ENCODE peak calls at places on chromosomes 11 and 22, in seven cellular contexts. I is brain pericyte; C is NB4; M is stimulated activated CD8-positive, alpha-beta memory T cell treated with anti-CD3 and anti-CD28 coated beads, Interleukin-4, amount 100 ng/mL, for 24 hours; H is Calu3; O is H9; N is cardiac muscle cell. X is an unnamed sample.
A peak's percentile ranks its signal among the peaks of the same experiment; 100 is the strongest.

GRCh38 chr11:131977231-131977630 is 606.8 kb downstream of the NTM start:
- DNase-seq in H (no peak), C (no peak), I (no peak), N (no peak), M (no peak), O (peak; percentile 39), X (no peak)

GRCh38 chr11:92601048-92601447 is 368.4 kb upstream of the MTNR1B start:
- DNase-seq in N (no peak), O (no peak), C (no peak), M (no peak), I (no peak), H (no peak), X (no peak)

GRCh38 chr11:65419460-65419772 is 3.2 kb upstream of the NEAT1 start:
- DNase-seq in C (no peak), N (no peak), I (no peak), M (no peak), O (no peak), H (no peak), X (no peak)

GRCh38 chr22:25364281-25364680 is 144.8 kb downstream of the CRYBB2 start:
- DNase-seq in H (no peak), I (no peak), C (no peak), M (no peak), N (no peak), O (no peak), X (no peak)

GRCh38 chr22:31818481-31819392 is 64.9 kb downstream of the DEPDC5 start:
- DNase-seq in C (peak; percentile 5), M (no peak), O (no peak), I (no peak), H (no peak), N (peak; percentile 5), X (peak; percentile 18)

GRCh38 chr11:72646024-72646423 is 28.2 kb downstream of the PDE2A start:
- DNase-seq in H (no peak), I (no peak), M (no peak), N (no peak), O (no peak), C (no peak), X (no peak)

GRCh38 chr11:110148775-110149744 is 55.9 kb downstream of the ZC3H12C start:
- DNase-seq in H (no peak), I (no peak), N (peak; percentile 87), O (no peak), C (no peak), M (no peak), X (no peak)

GRCh38 chr11:32081129-32081641 is 9.7 kb upstream of the RCN1 start:
- DNase-seq in H (no peak), M (no peak), O (no peak), I (no peak), C (peak; percentile 70), N (peak; percentile 34), X (no peak)

GRCh38 chr22:41256898-41257260 is 16.1 kb upstream of the CHADL start:
- DNase-seq in I (peak; percentile 61), H (no peak), C (no peak), M (no peak), O (no peak), N (peak; percentile 24), X (no peak)

GRCh38 chr11:2691355-2691761 is 8.4 kb downstream of the KCNQ1OT1 start:
- DNase-seq in I (no peak), C (no peak), M (no peak), N (no peak), O (no peak), H (no peak), X (peak; percentile 4)

X was measured in WTC11.